ENCODE peak calls at places on chromosome 3, in seven cellular contexts. U is endodermal cell, X is A549, B is GM23338, V is DND-41, T is ovary, N is hepatocyte. L is an unnamed sample. For H3K4me1, the result is how much of the 10 kb centered on the place peaks cover.

GRCh38 chr3:190840146-190840545 is 22.3 kb downstream of the GMNC start:
- DNase-seq in N (no peak), V (peak), B (no peak), U (no peak), T (no peak), X (no peak), L (peak)

GRCh38 chr3:52982839-52983238 is 63.0 kb downstream of the SFMBT1 start:
- DNase-seq in T (no peak), B (no peak), X (no peak), U (no peak), V (no peak), N (no peak), L (no peak)

GRCh38 chr3:138846350-138846756 is 11.6 kb upstream of the PIK3CB start:
- DNase-seq in X (no peak), U (peak), B (peak), V (no peak), N (no peak), T (no peak), L (no peak)

GRCh38 chr3:128617270-128617556 is 33.4 kb downstream of the RPN1 start:
- DNase-seq in B (no peak), N (no peak), X (no peak), T (no peak), V (no peak), U (no peak), L (no peak)

GRCh38 chr3:158780795-158781590 is 20.9 kb upstream of the MFSD1 start:
- DNase-seq in B (no peak), T (no peak), N (no peak), U (no peak), X (no peak), V (no peak), L (no peak)

GRCh38 chr3:131602011-131602779 is 99.4 kb upstream of the MRPL3 start:
- DNase-seq in X (no peak), N (peak), V (no peak), B (no peak), T (no peak), U (peak), L (no peak)

GRCh38 chr3:126746395-126747177 is 42.5 kb downstream of the CHCHD6 start:
- DNase-seq in V (no peak), U (peak), B (no peak), N (peak), T (no peak), X (peak), L (no peak)

GRCh38 chr3:56938545-56938944 is 121.9 kb upstream of the SPATA12 start:
- DNase-seq in T (no peak), V (no peak), B (no peak), U (no peak), N (no peak), X (no peak), L (no peak)

GRCh38 chr3:151439652-151440125 is 21.2 kb downstream of the IGSF10 start:
- DNase-seq in T (no peak), N (peak), V (peak), U (no peak), X (peak), B (peak), L (peak)

GRCh38 chr3:58292866-58293265 is 13.2 kb upstream of the RPP14 start:
- DNase-seq in V (no peak), N (no peak), B (no peak), X (no peak), U (no peak), T (no peak), L (no peak)

GRCh38 chr3:124019291-124019690 is 27.4 kb upstream of the ROPN1 start:
- DNase-seq in X (no peak), V (no peak), U (no peak), B (no peak), N (peak), T (no peak), L (no peak)

GRCh38 chr3:96779810-96780209 is 34.6 kb upstream of the EPHA6 start:
- DNase-seq in V (no peak), T (no peak), U (peak), X (no peak), B (peak), N (no peak), L (no peak)

GRCh38 chr3:186108106-186108940 is 566 bp downstream of the ETV5 start:
- DNase-seq in T (no peak), U (peak), B (peak), N (peak), X (peak), V (peak), L (peak)

GRCh38 chr3:52053307-52054304 is 2.8 kb downstream of the DUSP7 start:
- DNase-seq in U (peak), N (no peak), X (no peak), T (peak), B (no peak), V (no peak), L (peak)

GRCh38 chr3:46495901-46496456 is 1.8 kb upstream of the RTP3 start:
- DNase-seq in V (no peak), X (no peak), N (no peak), B (no peak), U (no peak), T (no peak), L (peak)

GRCh38 chr3:23941440-23941839 is 3.6 kb upstream of the NR1D2 start:
- DNase-seq in B (no peak), X (no peak), T (no peak), U (no peak), V (no peak), N (no peak), L (no peak)
- TF ChIP-seq CTCF in B (no peak), X (no peak), T (no peak), U (no peak), V (no peak), N (no peak), L (no peak)

DNA sequence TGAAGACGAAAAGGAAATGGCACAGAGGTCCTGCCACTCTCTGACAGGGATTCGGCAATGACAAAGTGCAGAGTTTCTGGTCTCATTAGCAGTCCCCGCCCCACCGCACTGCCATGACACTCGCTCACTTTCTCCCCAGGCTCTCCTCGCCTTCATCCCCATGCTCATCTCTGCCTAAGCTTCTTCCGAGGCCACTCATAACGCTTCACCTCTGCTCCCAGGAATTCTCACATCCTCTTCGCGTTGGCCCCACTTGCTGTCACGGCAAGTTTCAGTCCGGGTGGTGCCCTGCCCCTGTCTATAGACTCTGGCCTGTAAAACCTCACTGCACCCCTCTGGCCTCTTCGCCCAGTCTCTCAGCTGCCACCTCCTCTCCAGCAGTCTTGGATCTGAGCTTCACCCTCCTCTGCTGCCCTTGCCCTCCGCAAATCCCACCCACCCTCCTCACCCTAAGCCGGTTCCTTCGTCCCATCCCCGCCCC is 654 bp downstream of the RUBCN start:
- DNase-seq in T (no peak), N (peak), B (peak), X (peak), V (peak), U (peak), L (no peak)
- H3K4me1 ChIP-seq in T (under half), N (under half), B (under half), X (under half), V (under half), U (under half), L (under half)

GRCh38 chr3:183265713-183266417 is 12.8 kb downstream of the B3GNT5 start:
- DNase-seq in B (peak), X (peak), T (no peak), N (peak), U (no peak), V (no peak), L (peak)

GRCh38 chr3:183268361-183268760 is 15.3 kb downstream of the B3GNT5 start:
- DNase-seq in N (no peak), U (no peak), V (no peak), B (peak), T (no peak), X (no peak), L (no peak)

GRCh38 chr3:183265157-183265642 is 12.1 kb downstream of the B3GNT5 start:
- DNase-seq in V (no peak), T (no peak), N (no peak), B (peak), X (no peak), U (peak), L (peak)

GRCh38 chr3:183267140-183267539 is 14.1 kb downstream of the B3GNT5 start:
- DNase-seq in T (no peak), B (no peak), U (no peak), N (peak), X (no peak), V (no peak), L (no peak)

DNA sequence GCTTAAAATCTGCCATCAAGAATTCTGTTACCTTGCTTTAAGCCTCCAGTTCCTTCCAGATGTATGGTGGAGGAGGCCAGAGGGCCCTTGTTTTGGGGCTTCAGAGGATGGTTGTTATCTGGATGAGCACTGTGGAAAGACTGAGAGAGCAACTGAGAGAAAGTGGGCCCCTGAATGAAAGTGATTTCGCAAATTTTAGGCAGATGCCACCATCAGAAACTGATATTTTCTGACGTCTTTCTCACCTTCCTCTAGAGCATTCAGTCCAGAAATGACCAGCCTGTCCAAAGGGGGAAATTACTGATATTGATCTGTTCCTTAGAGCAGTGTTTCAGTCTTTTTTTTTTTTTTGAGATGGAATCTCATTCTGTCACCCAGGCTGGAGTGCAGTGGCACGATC is 13.4 kb downstream of the B3GNT5 start:
- DNase-seq in B (no peak), T (no peak), N (no peak), U (no peak), V (no peak), X (no peak), L (no peak)
- TF ChIP-seq CTCF in B (no peak), T (no peak), N (no peak), U (no peak), V (no peak), X (no peak), L (no peak)

GRCh38 chr3:30676424-30677346 is 70.3 kb downstream of the TGFBR2 start:
- DNase-seq in N (no peak), V (no peak), T (no peak), B (no peak), U (no peak), X (no peak), L (no peak)
- H3K4me1 ChIP-seq in N (under half), V (under half), T (under half), B (under half), U (under half), X (under half), L (under half)

DNA sequence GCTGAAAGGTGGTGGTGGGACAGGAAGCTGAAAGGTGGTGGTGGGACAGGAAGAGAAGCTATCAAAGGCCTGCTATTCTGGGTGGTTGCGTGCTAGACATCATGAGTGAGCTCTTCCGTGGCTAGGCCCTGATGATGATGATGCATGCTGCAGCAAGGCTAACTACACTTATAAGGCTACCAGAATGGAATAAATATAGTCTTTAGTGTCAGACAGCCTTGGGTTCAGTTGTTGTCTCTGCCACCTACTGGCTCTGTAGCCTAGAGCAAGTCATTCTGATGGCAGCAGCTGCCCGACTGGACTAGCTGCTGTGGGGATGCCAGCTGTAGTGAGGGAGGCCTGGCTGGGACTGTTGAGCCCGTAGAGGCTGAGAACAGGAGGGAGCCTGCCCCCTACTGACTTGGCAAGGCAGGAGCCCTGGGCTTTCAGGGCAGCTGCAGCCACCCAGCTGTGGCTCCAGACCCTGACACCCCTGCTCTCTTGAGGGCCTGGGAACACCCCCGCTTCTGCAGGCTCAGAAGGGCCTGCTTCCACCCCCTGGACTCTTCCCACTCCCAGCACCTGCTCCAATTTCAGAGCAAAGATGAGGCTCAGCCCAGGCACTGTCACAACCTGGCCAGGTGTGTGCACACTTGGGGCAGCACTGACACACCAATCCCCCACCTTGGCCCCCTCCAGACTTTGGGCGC is 21.4 kb upstream of the ZBED2 start:
- DNase-seq in X (no peak), U (no peak), B (no peak), N (peak), V (peak), T (no peak), L (peak)
- TF ChIP-seq CTCF in X (peak), U (no peak), B (no peak), N (no peak), V (peak), T (no peak), L (peak)

DNA sequence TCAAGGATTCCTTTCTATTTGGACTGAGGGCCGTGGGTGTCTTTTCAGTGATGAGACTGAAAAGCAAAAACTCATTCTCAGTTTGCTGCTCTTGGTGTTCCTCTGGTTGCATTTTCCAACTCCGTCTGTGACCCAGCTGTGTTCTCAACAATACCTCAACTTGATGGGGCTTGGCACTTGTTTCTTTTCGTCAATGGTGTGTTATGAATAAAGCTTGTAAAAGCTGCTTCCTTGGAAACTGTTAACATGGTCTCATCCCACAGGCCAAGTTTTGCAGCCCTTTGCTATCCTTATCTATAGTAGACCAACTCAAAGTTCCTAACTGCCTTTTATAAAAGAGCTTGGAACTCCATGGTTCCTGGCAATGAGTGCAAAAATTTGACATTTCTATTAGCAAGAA is 142.5 kb upstream of the UBE2E1 start:
- DNase-seq in N (no peak), X (no peak), B (no peak), T (no peak), V (no peak), U (no peak), L (no peak)
- H3K4me1 ChIP-seq in N (under half), X (under half), B (under half), T (under half), V (under half), U (under half), L (under half)